ENCODE peak calls at places on chromosomes 6 and 20, in five cellular contexts. One of them, this sample, is unnamed.

GRCh38 chr6:150590448-150590847 is 9.2 kb upstream of the PLEKHG1 start:
- DNase-seq in T-helper 17 cell: no peak
- DNase-seq in GM23248: no peak
- DNase-seq in thoracic aorta: no peak
- DNase-seq in CD8-positive, alpha-beta memory T cell: no peak
- DNase-seq in this sample: no peak

GRCh38 chr20:50731930-50732690 is 730 bp downstream of the PARD6B start:
- DNase-seq in T-helper 17 cell: no peak
- DNase-seq in GM23248: no peak
- DNase-seq in thoracic aorta: no peak
- DNase-seq in CD8-positive, alpha-beta memory T cell: no peak
- DNase-seq in this sample: no peak

GRCh38 chr20:48463916-48464315 is 363.9 kb downstream of the PREX1 start:
- DNase-seq in T-helper 17 cell: no peak
- DNase-seq in GM23248: peak; percentile 69
- DNase-seq in thoracic aorta: no peak
- DNase-seq in CD8-positive, alpha-beta memory T cell: no peak
- DNase-seq in this sample: no peak

GRCh38 chr6:137968901-137969300 is 101.8 kb downstream of the TNFAIP3 start:
- DNase-seq in T-helper 17 cell: no peak
- DNase-seq in GM23248: peak; percentile 7
- DNase-seq in thoracic aorta: no peak
- DNase-seq in CD8-positive, alpha-beta memory T cell: no peak
- DNase-seq in this sample: no peak

GRCh38 chr6:160435935-160436334 is 87.8 kb downstream of the SLC22A3 start:
- DNase-seq in T-helper 17 cell: no peak
- DNase-seq in GM23248: no peak
- DNase-seq in thoracic aorta: no peak
- DNase-seq in CD8-positive, alpha-beta memory T cell: no peak
- DNase-seq in this sample: no peak

GRCh38 chr20:34528921-34529297 is 12.7 kb downstream of the DYNLRB1 start:
- DNase-seq in T-helper 17 cell: no peak
- DNase-seq in GM23248: peak; percentile 15
- DNase-seq in thoracic aorta: no peak
- DNase-seq in CD8-positive, alpha-beta memory T cell: no peak
- DNase-seq in this sample: peak; percentile 70

GRCh38 chr6:90068835-90069478 is 174.7 kb downstream of the GJA10 start:
- DNase-seq in T-helper 17 cell: no peak
- DNase-seq in GM23248: no peak
- DNase-seq in thoracic aorta: no peak
- DNase-seq in CD8-positive, alpha-beta memory T cell: no peak
- DNase-seq in this sample: no peak

GRCh38 chr6:13624871-13625288 is 9.7 kb downstream of the NOL7 start:
- DNase-seq in T-helper 17 cell: no peak
- DNase-seq in GM23248: peak; percentile 66
- DNase-seq in thoracic aorta: no peak
- DNase-seq in CD8-positive, alpha-beta memory T cell: no peak
- DNase-seq in this sample: no peak

GRCh38 chr6:159204605-159205004 is 35.4 kb downstream of the FNDC1 start:
- DNase-seq in T-helper 17 cell: no peak
- DNase-seq in GM23248: no peak
- DNase-seq in thoracic aorta: no peak
- DNase-seq in CD8-positive, alpha-beta memory T cell: no peak
- DNase-seq in this sample: no peak

GRCh38 chr20:37647946-37648345 is 45.9 kb upstream of the CTNNBL1 start:
- DNase-seq in T-helper 17 cell: no peak
- DNase-seq in GM23248: no peak
- DNase-seq in thoracic aorta: no peak
- DNase-seq in CD8-positive, alpha-beta memory T cell: no peak
- DNase-seq in this sample: no peak

GRCh38 chr20:37651932-37652331 is 41.9 kb upstream of the CTNNBL1 start:
- DNase-seq in T-helper 17 cell: no peak
- DNase-seq in GM23248: no peak
- DNase-seq in thoracic aorta: no peak
- DNase-seq in CD8-positive, alpha-beta memory T cell: no peak
- DNase-seq in this sample: no peak

GRCh38 chr6:166704171-166704570 is 77.1 kb upstream of the RPS6KA2 start:
- DNase-seq in T-helper 17 cell: no peak
- DNase-seq in GM23248: no peak
- DNase-seq in thoracic aorta: no peak
- DNase-seq in CD8-positive, alpha-beta memory T cell: no peak
- DNase-seq in this sample: no peak

GRCh38 chr20:62151835-62152364 is 8.3 kb downstream of the SS18L1 start:
- DNase-seq in T-helper 17 cell: no peak
- DNase-seq in GM23248: no peak
- DNase-seq in thoracic aorta: no peak
- DNase-seq in CD8-positive, alpha-beta memory T cell: no peak
- DNase-seq in this sample: no peak
- H3K9me3 ChIP-seq in T-helper 17 cell: no peaks in the 10 kb centered on the region
- H3K9me3 ChIP-seq in GM23248: no peaks in the 10 kb centered on the region
- H3K9me3 ChIP-seq in thoracic aorta: no peaks in the 10 kb centered on the region
- H3K9me3 ChIP-seq in CD8-positive, alpha-beta memory T cell: peaks cover 4% of the 10 kb centered on the region
- H3K9me3 ChIP-seq in this sample: no peaks in the 10 kb centered on the region

DNA sequence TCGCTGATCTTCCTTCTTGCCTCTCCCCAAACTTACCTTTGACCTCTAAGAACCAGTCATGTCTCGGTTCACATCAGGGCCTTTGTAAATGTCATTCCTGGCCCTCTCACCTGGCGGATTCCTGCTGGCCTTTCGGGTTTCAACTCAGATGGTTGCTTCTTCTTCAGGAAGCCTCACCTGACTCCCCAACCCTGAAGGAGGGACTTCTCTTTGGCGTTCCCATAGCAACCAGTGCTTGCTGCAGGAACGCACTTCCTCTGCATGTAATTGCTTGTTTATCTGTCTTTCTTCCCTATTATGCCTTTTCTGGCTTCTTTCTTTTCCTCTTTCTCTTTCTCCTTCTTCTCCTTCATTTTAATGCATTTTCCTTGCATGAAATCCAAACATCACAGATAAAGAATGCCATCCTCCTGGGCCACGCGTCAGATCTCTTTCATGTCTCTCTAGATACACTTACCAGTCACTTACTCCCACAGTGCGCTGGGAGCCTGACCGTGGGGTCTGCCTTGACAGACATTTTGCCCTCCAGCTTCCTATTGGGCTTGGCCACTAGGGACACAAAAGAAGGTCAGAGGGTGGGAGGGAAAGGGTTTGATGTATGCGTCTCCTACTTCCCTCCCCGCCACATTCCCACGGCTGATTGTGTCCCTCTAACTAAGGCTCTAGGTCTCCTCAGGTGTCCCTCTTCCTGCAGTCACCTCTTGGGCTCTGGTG is 295.7 kb upstream of the TSHZ2 start:
- DNase-seq in T-helper 17 cell: no peak
- DNase-seq in GM23248: no peak
- DNase-seq in thoracic aorta: no peak
- DNase-seq in CD8-positive, alpha-beta memory T cell: no peak
- DNase-seq in this sample: no peak
- H3K9me3 ChIP-seq in T-helper 17 cell: no peaks in the 10 kb centered on the region
- H3K9me3 ChIP-seq in GM23248: no peaks in the 10 kb centered on the region
- H3K9me3 ChIP-seq in thoracic aorta: no peaks in the 10 kb centered on the region
- H3K9me3 ChIP-seq in CD8-positive, alpha-beta memory T cell: no peaks in the 10 kb centered on the region
- H3K9me3 ChIP-seq in this sample: no peaks in the 10 kb centered on the region

GRCh38 chr6:169983651-169984050 is 232.2 kb downstream of the ERMARD start:
- DNase-seq in T-helper 17 cell: no peak
- DNase-seq in GM23248: no peak
- DNase-seq in thoracic aorta: no peak
- DNase-seq in CD8-positive, alpha-beta memory T cell: peak; percentile 16
- DNase-seq in this sample: no peak

GRCh38 chr6:169981969-169982368 is 230.5 kb downstream of the ERMARD start:
- DNase-seq in T-helper 17 cell: no peak
- DNase-seq in GM23248: no peak
- DNase-seq in thoracic aorta: no peak
- DNase-seq in CD8-positive, alpha-beta memory T cell: no peak
- DNase-seq in this sample: peak; percentile 1

GRCh38 chr6:169981051-169981450 is 229.6 kb downstream of the ERMARD start:
- DNase-seq in T-helper 17 cell: no peak
- DNase-seq in GM23248: no peak
- DNase-seq in thoracic aorta: no peak
- DNase-seq in CD8-positive, alpha-beta memory T cell: peak; percentile 25
- DNase-seq in this sample: peak; percentile 34

GRCh38 chr6:169981568-169981967 is 230.1 kb downstream of the ERMARD start:
- DNase-seq in T-helper 17 cell: no peak
- DNase-seq in GM23248: no peak
- DNase-seq in thoracic aorta: no peak
- DNase-seq in CD8-positive, alpha-beta memory T cell: peak; percentile 34
- DNase-seq in this sample: peak; percentile 14

DNA sequence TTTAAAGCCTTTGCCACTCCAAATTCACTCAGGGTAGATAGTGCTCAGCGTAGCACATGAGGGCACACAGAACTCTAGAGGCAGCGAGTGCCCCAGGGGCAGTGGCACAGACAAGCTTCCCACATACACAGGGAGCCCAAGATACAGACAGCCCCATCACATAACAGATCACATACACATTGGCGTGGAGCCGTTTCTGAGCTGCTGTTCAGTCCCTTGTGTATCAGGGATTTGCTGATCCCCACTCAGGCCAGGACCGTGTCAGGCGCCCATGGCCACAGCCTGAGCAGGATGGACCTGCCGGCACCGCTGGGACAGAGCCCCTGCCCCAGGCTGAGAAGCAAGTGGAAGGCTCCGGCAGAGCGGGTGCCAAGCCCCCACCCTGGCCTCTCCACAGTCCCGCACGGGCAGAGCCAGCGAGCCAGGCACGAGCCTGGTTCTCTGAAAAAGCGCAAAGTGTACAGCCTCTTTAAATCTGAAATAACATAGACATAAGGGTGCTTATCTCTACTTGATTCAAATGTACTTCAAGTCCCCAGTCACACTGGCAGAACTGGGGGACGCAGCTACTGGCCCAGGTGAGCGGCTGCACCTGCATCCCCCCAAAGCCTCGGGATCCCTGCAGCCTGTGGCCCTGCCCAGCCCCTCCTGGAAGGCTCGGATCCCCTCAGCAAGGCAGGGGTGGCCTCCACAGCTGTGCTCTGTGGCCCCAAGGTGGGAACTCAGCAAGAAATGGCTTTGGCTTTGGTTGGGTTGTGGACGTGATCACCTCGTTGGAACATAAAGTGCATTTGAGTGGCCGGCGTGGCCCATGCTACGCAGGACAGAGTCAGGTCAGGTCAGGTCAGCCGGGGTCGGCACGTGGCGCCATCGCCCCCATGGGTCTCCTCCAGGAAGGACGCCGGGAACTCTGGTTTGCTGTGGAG is 231.3 kb downstream of the ERMARD start:
- DNase-seq in T-helper 17 cell: no peak
- DNase-seq in GM23248: no peak
- DNase-seq in thoracic aorta: no peak
- DNase-seq in CD8-positive, alpha-beta memory T cell: peak; percentile 26
- DNase-seq in this sample: no peak
- H3K9me3 ChIP-seq in T-helper 17 cell: no peaks in the 10 kb centered on the region
- H3K9me3 ChIP-seq in GM23248: no peaks in the 10 kb centered on the region
- H3K9me3 ChIP-seq in thoracic aorta: no peaks in the 10 kb centered on the region
- H3K9me3 ChIP-seq in CD8-positive, alpha-beta memory T cell: no peaks in the 10 kb centered on the region
- H3K9me3 ChIP-seq in this sample: no peaks in the 10 kb centered on the region

GRCh38 chr6:165206798-165207197 is 102.6 kb downstream of the C6orf118 start:
- DNase-seq in T-helper 17 cell: no peak
- DNase-seq in GM23248: no peak
- DNase-seq in thoracic aorta: no peak
- DNase-seq in CD8-positive, alpha-beta memory T cell: no peak
- DNase-seq in this sample: no peak
- H3K9me3 ChIP-seq in T-helper 17 cell: peaks cover 4% of the 10 kb centered on the region
- H3K9me3 ChIP-seq in GM23248: no peaks in the 10 kb centered on the region
- H3K9me3 ChIP-seq in thoracic aorta: no peaks in the 10 kb centered on the region
- H3K9me3 ChIP-seq in CD8-positive, alpha-beta memory T cell: no peaks in the 10 kb centered on the region
- H3K9me3 ChIP-seq in this sample: no peaks in the 10 kb centered on the region

DNA sequence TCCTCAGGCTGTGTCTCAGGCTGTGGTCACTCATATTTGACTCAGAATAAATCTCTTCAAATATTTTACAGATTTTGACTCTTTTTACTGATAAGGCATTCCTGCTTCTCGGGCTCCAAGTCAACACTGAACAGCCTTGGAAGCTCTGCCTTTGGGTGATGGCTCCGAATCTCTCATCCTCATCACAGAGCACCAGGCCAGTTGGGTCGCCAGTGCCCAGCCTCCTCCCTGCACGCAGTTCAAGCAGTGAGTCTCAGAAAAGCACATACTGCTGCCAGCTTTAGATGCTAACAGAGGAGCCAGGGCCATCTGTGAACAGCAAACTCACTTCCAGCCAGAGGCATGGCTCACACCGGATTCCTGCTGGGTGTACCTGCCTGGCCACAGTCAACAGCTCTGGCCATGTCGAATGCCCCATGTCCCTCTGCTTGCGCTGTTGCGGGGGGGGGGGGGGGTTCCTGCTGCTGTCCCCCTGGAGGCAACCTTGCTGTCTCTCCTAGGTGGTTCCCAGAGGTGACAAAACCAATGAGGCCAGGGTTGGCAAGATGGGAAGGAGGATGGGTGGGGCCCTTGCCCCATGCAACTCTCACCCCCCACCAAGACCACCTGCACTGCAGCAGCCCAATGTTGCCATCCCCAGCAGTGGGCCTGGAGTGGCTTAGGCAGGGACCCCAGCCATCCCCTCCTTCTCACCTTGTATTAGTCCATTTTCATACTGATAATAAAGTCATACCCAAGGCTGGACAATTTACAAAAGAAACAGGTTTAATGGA is 248.8 kb downstream of the ERMARD start:
- DNase-seq in T-helper 17 cell: no peak
- DNase-seq in GM23248: no peak
- DNase-seq in thoracic aorta: no peak
- DNase-seq in CD8-positive, alpha-beta memory T cell: no peak
- DNase-seq in this sample: no peak
- H3K9me3 ChIP-seq in T-helper 17 cell: no peaks in the 10 kb centered on the region
- H3K9me3 ChIP-seq in GM23248: no peaks in the 10 kb centered on the region
- H3K9me3 ChIP-seq in thoracic aorta: no peaks in the 10 kb centered on the region
- H3K9me3 ChIP-seq in CD8-positive, alpha-beta memory T cell: no peaks in the 10 kb centered on the region
- H3K9me3 ChIP-seq in this sample: peaks cover 10% of the 10 kb centered on the region

This sample was measured in breast epithelium.